ENCODE peak calls at places on chromosomes 7 and 10, in nine cellular contexts. R is NCI-H1092 treated with DMSO at 0.1 percent for 48 hours; I is stimulated activated CD8-positive, alpha-beta memory T cell treated with anti-CD3 and anti-CD28 coated beads, Interleukin-15, amount 100 ng/mL, for 4 hours; W is astrocyte of the spinal cord; S is uterus; T is T-helper 1 cell; C is HEK293T; H is tibial artery; O is GM12865. U is an unnamed sample.

GRCh38 chr7:27101188-27101905 is 1.1 kb downstream of the HOXA2 start:
- DNase-seq in R (no peak), I (no peak), W (peak), S (no peak), T (no peak), C (no peak), H (no peak), O (no peak), U (no peak)

GRCh38 chr10:91046891-91047290 is 126.0 kb upstream of the ANKRD1 start:
- DNase-seq in R (no peak), I (no peak), W (no peak), S (peak), T (no peak), C (no peak), H (no peak), O (no peak), U (no peak)

GRCh38 chr10:128052696-128053095 is 73.5 kb downstream of the MKI67 start:
- DNase-seq in R (no peak), I (no peak), W (no peak), S (no peak), T (no peak), C (no peak), H (no peak), O (no peak), U (no peak)

GRCh38 chr10:14450041-14450491 is 119.3 kb upstream of the FRMD4A start:
- DNase-seq in R (no peak), I (no peak), W (peak), S (no peak), T (no peak), C (no peak), H (no peak), O (no peak), U (no peak)

GRCh38 chr7:135620980-135621850 is 41.1 kb upstream of the STMP1 start:
- DNase-seq in R (peak), I (no peak), W (peak), S (no peak), T (no peak), C (peak), H (no peak), O (peak), U (peak)

GRCh38 chr10:91762878-91763277 is 35.3 kb upstream of the TNKS2 start:
- DNase-seq in R (no peak), I (no peak), W (no peak), S (no peak), T (no peak), C (no peak), H (no peak), O (no peak), U (no peak)

GRCh38 chr7:13845601-13846000 is 143.9 kb downstream of the ETV1 start:
- DNase-seq in R (no peak), I (no peak), W (no peak), S (no peak), T (no peak), C (no peak), H (no peak), O (no peak), U (no peak)

GRCh38 chr7:75900617-75901315 is 14.2 kb upstream of the POR start:
- DNase-seq in R (no peak), I (no peak), W (no peak), S (no peak), T (no peak), C (no peak), H (no peak), O (no peak), U (no peak)

GRCh38 chr10:80090120-80090519 is 11.7 kb downstream of the TMEM254 start:
- DNase-seq in R (peak), I (no peak), W (no peak), S (no peak), T (no peak), C (no peak), H (no peak), O (no peak), U (no peak)

GRCh38 chr7:138025215-138026186 is 23.6 kb upstream of the CREB3L2 start:
- DNase-seq in R (no peak), I (no peak), W (no peak), S (no peak), T (no peak), C (no peak), H (no peak), O (no peak), U (no peak)

GRCh38 chr7:105496501-105496900 is 25.6 kb downstream of the PUS7 start:
- DNase-seq in R (no peak), I (no peak), W (peak), S (no peak), T (no peak), C (no peak), H (no peak), O (no peak), U (no peak)

GRCh38 chr10:62332406-62332805 is 41.8 kb upstream of the ZNF365 start:
- DNase-seq in R (no peak), I (no peak), W (no peak), S (no peak), T (no peak), C (no peak), H (no peak), O (no peak), U (no peak)

GRCh38 chr10:15821046-15821683 is 39.1 kb downstream of the MINDY3 start:
- DNase-seq in R (no peak), I (no peak), W (no peak), S (no peak), T (no peak), C (no peak), H (no peak), O (no peak), U (no peak)

GRCh38 chr7:36232555-36232954 is 79.5 kb downstream of the EEPD1 start:
- DNase-seq in R (no peak), I (no peak), W (no peak), S (no peak), T (no peak), C (no peak), H (no peak), O (no peak), U (no peak)

GRCh38 chr7:13181221-13181620 is 493.8 kb downstream of the ARL4A start:
- DNase-seq in R (peak), I (no peak), W (no peak), S (no peak), T (no peak), C (no peak), H (no peak), O (no peak), U (no peak)

GRCh38 chr7:16266877-16267276 is 154.5 kb downstream of the CRPPA start:
- DNase-seq in R (no peak), I (no peak), W (no peak), S (no peak), T (no peak), C (no peak), H (no peak), O (no peak), U (no peak)

GRCh38 chr10:92837462-92837861 is 10.9 kb upstream of the EXOC6 start:
- DNase-seq in R (no peak), I (no peak), W (no peak), S (no peak), T (no peak), C (no peak), H (no peak), O (no peak), U (no peak)

GRCh38 chr7:16356241-16356958 is 64.9 kb downstream of the CRPPA start:
- DNase-seq in R (no peak), I (no peak), W (peak), S (no peak), T (no peak), C (no peak), H (no peak), O (no peak), U (no peak)

U was measured in NCI-H1930.